ENCODE peak calls at places on chromosomes 4 and X, in five cellular contexts. Y is glutamatergic neuron; K is upper lobe of right lung; O is effector memory CD8-positive, alpha-beta T cell; P is iPS-NIHi11. D is an unnamed sample.

GRCh38 chr4:47413515-47413914 is 50.0 kb downstream of the COMMD8 start:
- DNase-seq in P (no peak), Y (no peak), K (no peak), O (no peak), D (no peak)

GRCh38 chrX:70046978-70047377 is 2.8 kb downstream of the AWAT2 start:
- DNase-seq in P (no peak), O (no peak), K (no peak), Y (no peak), D (no peak)

GRCh38 chr4:107444-108429 is 16.6 kb upstream of the ZNF718 start:
- DNase-seq in P (peak; percentile 50), O (no peak), Y (peak; percentile 57), K (no peak), D (no peak)

GRCh38 chr4:87058272-87059073 is 123.7 kb downstream of the AFF1 start:
- DNase-seq in K (peak; percentile 71), O (no peak), Y (no peak), P (peak; percentile 49), D (peak; percentile 97)

GRCh38 chr4:25310066-25310824 is 2.3 kb upstream of the ZCCHC4 start:
- DNase-seq in P (no peak), K (no peak), Y (no peak), O (no peak), D (no peak)

GRCh38 chr4:128716325-128716724 is 93.2 kb upstream of the JADE1 start:
- DNase-seq in P (no peak), K (no peak), O (no peak), Y (no peak), D (no peak)

GRCh38 chr4:2059034-2059725 is at the start of gene NAT8L:
- DNase-seq in O (no peak), P (peak; percentile 86), K (no peak), Y (peak; percentile 72), D (no peak)

GRCh38 chr4:147590249-147590920 is 26.8 kb upstream of the TMEM184C start:
- DNase-seq in K (no peak), P (peak; percentile 58), Y (peak; percentile 74), O (peak; percentile 29), D (peak; percentile 74)

GRCh38 chr4:41882622-41883347 is 52.4 kb upstream of the TMEM33 start:
- DNase-seq in P (peak; percentile 93), Y (peak; percentile 75), O (peak; percentile 47), K (peak; percentile 74), D (peak; percentile 56)

GRCh38 chrX:15815779-15816452 is 25.6 kb downstream of the ZRSR2 start:
- DNase-seq in K (no peak), P (peak; percentile 42), Y (no peak), O (peak; percentile 1), D (peak; percentile 80)

GRCh38 chr4:55732864-55733263 is 86.7 kb upstream of the EXOC1L start:
- DNase-seq in O (no peak), K (no peak), P (no peak), Y (no peak), D (no peak)

GRCh38 chr4:152606800-152607577 is 71.1 kb upstream of the FBXW7 start:
- DNase-seq in O (no peak), K (no peak), Y (no peak), P (no peak), D (peak; percentile 73)

GRCh38 chrX:19556202-19556601 is 40.9 kb upstream of the MAP3K15 start:
- DNase-seq in Y (no peak), O (no peak), P (no peak), K (no peak), D (no peak)

GRCh38 chr4:7597281-7597680 is 162.6 kb upstream of the PSAPL1 start:
- DNase-seq in K (no peak), P (no peak), O (no peak), Y (no peak), D (no peak)

GRCh38 chr4:77384094-77384493 is 221.5 kb upstream of the CXCL13 start:
- DNase-seq in K (no peak), Y (no peak), O (no peak), P (no peak), D (peak; percentile 11)

GRCh38 chr4:124449881-124450280 is 262.7 kb downstream of the ANKRD50 start:
- DNase-seq in K (no peak), P (no peak), Y (no peak), O (no peak), D (no peak)

GRCh38 chr4:37803348-37803973 is 23.0 kb upstream of the PGM2 start:
- DNase-seq in P (peak; percentile 19), Y (no peak), O (peak; percentile 29), K (no peak), D (no peak)

GRCh38 chr4:43296946-43297528 is 404.5 kb downstream of the GRXCR1 start:
- DNase-seq in K (no peak), O (no peak), Y (no peak), P (no peak), D (no peak)

GRCh38 chr4:127261476-127261875 is 371.3 kb upstream of the INTU start:
- DNase-seq in K (no peak), Y (no peak), P (no peak), O (no peak), D (no peak)

GRCh38 chr4:84790769-84791565 is 175.5 kb downstream of the WDFY3 start:
- DNase-seq in O (no peak), Y (no peak), P (no peak), K (no peak), D (no peak)

GRCh38 chrX:29535212-29536162 is 679.9 kb upstream of the MAGEB2 start:
- DNase-seq in P (no peak), O (no peak), K (no peak), Y (no peak), D (no peak)

GRCh38 chr4:94390804-94391410 is 48.3 kb upstream of the HPGDS start:
- DNase-seq in Y (no peak), K (no peak), O (no peak), P (peak; percentile 33), D (no peak)

GRCh38 chr4:131644619-131645018 is 1504.5 kb upstream of the PCDH10 start:
- DNase-seq in O (no peak), P (peak; percentile 56), Y (peak; percentile 49), K (no peak), D (peak; percentile 71)

GRCh38 chr4:62324215-62324614 is 1124.1 kb downstream of the ADGRL3 start:
- DNase-seq in Y (no peak), P (no peak), O (no peak), K (no peak), D (no peak)

GRCh38 chr4:77022581-77023133 is 53.1 kb downstream of the CCNI start:
- DNase-seq in Y (peak; percentile 55), K (no peak), P (peak; percentile 70), O (no peak), D (peak; percentile 94)

GRCh38 chr4:132526652-132527051 is 622.4 kb upstream of the PCDH10 start:
- DNase-seq in K (no peak), Y (no peak), P (no peak), O (no peak), D (no peak)

GRCh38 chr4:56755901-56756300 is 65.6 kb downstream of the SPINK2 start:
- DNase-seq in O (no peak), K (no peak), P (no peak), Y (no peak), D (no peak)

D was measured in islet precursor cell.